ENCODE peak calls at places on chromosomes 13 and 19, in six cellular contexts. A is neural progenitor cell; H is cardiac muscle cell; Z is CD8-positive, alpha-beta T cell; U is astrocyte; G is psoas muscle. N is an unnamed sample. For H3K4me1, the result is how much of the 10 kb centered on the place peaks cover.

GRCh38 chr13:93736909-93737308 is 510.3 kb downstream of the GPC6 start:
- DNase-seq in A (no peak), H (no peak), Z (no peak), U (no peak), G (no peak), N (no peak)

GRCh38 chr13:83515267-83515666 is 367.0 kb downstream of the SLITRK1 start:
- DNase-seq in A (no peak), H (peak), Z (no peak), U (peak), G (no peak), N (no peak)

GRCh38 chr13:90454002-90454636 is 893.4 kb upstream of the MIR17HG start:
- DNase-seq in A (no peak), H (no peak), Z (no peak), U (no peak), G (no peak), N (no peak)

GRCh38 chr13:27110056-27110746 is 61.4 kb downstream of the USP12 start:
- DNase-seq in A (no peak), H (no peak), Z (no peak), U (no peak), G (no peak), N (no peak)

GRCh38 chr19:32830231-32831014 is 39.1 kb downstream of the SLC7A9 start:
- DNase-seq in A (no peak), H (peak), Z (no peak), U (peak), G (no peak), N (no peak)

GRCh38 chr13:43776680-43777079 is 10.1 kb downstream of the ENOX1 start:
- DNase-seq in A (peak), H (peak), Z (no peak), U (no peak), G (no peak), N (no peak)

GRCh38 chr19:39483141-39483540 is 2.5 kb downstream of the TIMM50 start:
- DNase-seq in A (no peak), H (no peak), Z (no peak), U (no peak), G (no peak), N (no peak)

GRCh38 chr13:22103628-22104027 is 432.8 kb downstream of the FGF9 start:
- DNase-seq in A (no peak), H (no peak), Z (no peak), U (no peak), G (no peak), N (no peak)

GRCh38 chr19:34253711-34254551 is 423 bp upstream of the GARRE1 start:
- DNase-seq in A (peak), H (no peak), Z (peak), U (no peak), G (peak), N (peak)

GRCh38 chr13:48110930-48111721 is 16.2 kb upstream of the MED4 start:
- DNase-seq in A (no peak), H (peak), Z (no peak), U (peak), G (no peak), N (no peak)

GRCh38 chr13:48236528-48237353 is 3.7 kb downstream of the ITM2B start:
- DNase-seq in A (no peak), H (peak), Z (no peak), U (no peak), G (no peak), N (no peak)

GRCh38 chr13:113585828-113586355 is 1.3 kb downstream of the TFDP1 start:
- DNase-seq in A (no peak), H (no peak), Z (peak), U (no peak), G (no peak), N (no peak)

GRCh38 chr13:44274838-44275237 is 98.8 kb upstream of the SERP2 start:
- DNase-seq in A (no peak), H (no peak), Z (peak), U (no peak), G (no peak), N (no peak)

GRCh38 chr13:113958373-113958772 is 15.5 kb downstream of the C13orf46 start:
- DNase-seq in A (no peak), H (no peak), Z (no peak), U (no peak), G (no peak), N (peak)

GRCh38 chr13:96650301-96650886 is 343.9 kb downstream of the OXGR1 start:
- DNase-seq in A (no peak), H (peak), Z (no peak), U (peak), G (no peak), N (no peak)

GRCh38 chr19:46537136-46538097 is 41.8 kb upstream of the PNMA8B start:
- DNase-seq in A (peak), H (peak), Z (peak), U (no peak), G (peak), N (peak)

GRCh38 chr19:30854207-30854606 is 482.0 kb downstream of the ZNF536 start:
- DNase-seq in A (no peak), H (no peak), Z (no peak), U (no peak), G (no peak), N (no peak)

GRCh38 chr13:44259045-44260042 is 114.3 kb upstream of the SERP2 start:
- DNase-seq in A (no peak), H (peak), Z (no peak), U (peak), G (peak), N (no peak)

GRCh38 chr13:83824561-83824960 is 57.7 kb downstream of the SLITRK1 start:
- DNase-seq in A (no peak), H (no peak), Z (no peak), U (no peak), G (no peak), N (no peak)

GRCh38 chr13:21670883-21671792 is at the start of gene FGF9:
- DNase-seq in A (peak), H (peak), Z (peak), U (peak), G (peak), N (peak)

GRCh38 chr13:109874444-109874920 is 88.1 kb upstream of the IRS2 start:
- DNase-seq in A (no peak), H (no peak), Z (no peak), U (no peak), G (no peak), N (no peak)

GRCh38 chr13:102659168-102659713 is 35.6 kb downstream of the METTL21C start:
- DNase-seq in A (no peak), H (no peak), Z (no peak), U (no peak), G (no peak), N (no peak)

GRCh38 chr19:17829855-17830566 is 8.7 kb upstream of the INSL3 start:
- DNase-seq in A (peak), H (peak), Z (no peak), U (peak), G (no peak), N (peak)

GRCh38 chr19:18496167-18496979 is 25.5 kb downstream of the ELL start:
- DNase-seq in A (no peak), H (peak), Z (peak), U (peak), G (no peak), N (peak)

GRCh38 chr13:113758651-113759524 is at the start of gene TMEM255B:
- DNase-seq in A (peak), H (peak), Z (peak), U (peak), G (peak), N (peak)

GRCh38 chr19:1822210-1822609 is 10.1 kb upstream of the ATP8B3 start:
- DNase-seq in A (no peak), H (no peak), Z (no peak), U (no peak), G (no peak), N (no peak)

GRCh38 chr19:49988433-49988832 is 27.5 kb upstream of the SIGLEC11 start:
- DNase-seq in A (no peak), H (no peak), Z (no peak), U (peak), G (no peak), N (no peak)

GRCh38 chr19:11279505-11280236 is 16.3 kb upstream of the TSPAN16 start:
- DNase-seq in A (no peak), H (no peak), Z (peak), U (no peak), G (no peak), N (no peak)

GRCh38 chr19:32814046-32814445 is 55.5 kb downstream of the SLC7A9 start:
- DNase-seq in A (no peak), H (no peak), Z (no peak), U (no peak), G (no peak), N (no peak)

GRCh38 chr13:105774739-105775460 is 760.6 kb downstream of the EFNB2 start:
- DNase-seq in A (peak), H (no peak), Z (no peak), U (peak), G (no peak), N (no peak)

GRCh38 chr13:38624822-38625221 is 62.1 kb upstream of the FREM2 start:
- DNase-seq in A (no peak), H (no peak), Z (no peak), U (no peak), G (no peak), N (no peak)

GRCh38 chr13:42221321-42221720 is 50.6 kb upstream of the AKAP11 start:
- DNase-seq in A (no peak), H (peak), Z (no peak), U (no peak), G (no peak), N (no peak)

GRCh38 chr13:61113140-61113658 is 302.4 kb downstream of the PCDH20 start:
- DNase-seq in A (no peak), H (no peak), Z (no peak), U (no peak), G (no peak), N (no peak)

GRCh38 chr19:3618144-3618810 is 8.3 kb downstream of the CACTIN start:
- DNase-seq in A (peak), H (peak), Z (peak), U (no peak), G (peak), N (peak)

GRCh38 chr19:7840629-7841028 is 10.6 kb downstream of the EVI5L start:
- DNase-seq in A (no peak), H (no peak), Z (no peak), U (no peak), G (no peak), N (no peak)

GRCh38 chr19:31543456-31543855 is 194.2 kb upstream of the TSHZ3 start:
- DNase-seq in A (no peak), H (no peak), Z (no peak), U (no peak), G (no peak), N (no peak)

GRCh38 chr19:16200038-16200775 is 2.5 kb downstream of the AP1M1 start:
- DNase-seq in A (no peak), H (peak), Z (no peak), U (no peak), G (peak), N (no peak)
- TF ChIP-seq CTCF in A (no peak), H (peak), Z (no peak), U (no peak), G (no peak), N (no peak)

GRCh38 chr13:78606471-78607408 is 3.4 kb upstream of the POU4F1 start:
- DNase-seq in A (peak), H (no peak), Z (no peak), U (no peak), G (no peak), N (no peak)

GRCh38 chr13:78607409-78608253 is 4.3 kb upstream of the POU4F1 start:
- DNase-seq in A (peak), H (no peak), Z (no peak), U (no peak), G (no peak), N (peak)

GRCh38 chr13:78608705-78609463 is 5.5 kb upstream of the POU4F1 start:
- DNase-seq in A (peak), H (no peak), Z (no peak), U (no peak), G (no peak), N (peak)

GRCh38 chr13:78609464-78610205 is 6.3 kb upstream of the POU4F1 start:
- DNase-seq in A (peak), H (no peak), Z (no peak), U (no peak), G (peak), N (peak)

GRCh38 chr13:78608254-78608704 is 4.9 kb upstream of the POU4F1 start:
- DNase-seq in A (peak), H (no peak), Z (no peak), U (no peak), G (no peak), N (no peak)
- H3K4me3 ChIP-seq in A (peak), H (peak), Z (no peak), U (peak), G (peak), N (peak)

GRCh38 chr13:33743438-33744368 is 74.2 kb upstream of the RFC3 start:
- DNase-seq in A (no peak), H (peak), Z (no peak), U (no peak), G (no peak), N (no peak)

GRCh38 chr13:33740134-33740538 is 77.8 kb upstream of the RFC3 start:
- DNase-seq in A (no peak), H (peak), Z (no peak), U (peak), G (no peak), N (no peak)

GRCh38 chr13:33742321-33742720 is 75.6 kb upstream of the RFC3 start:
- DNase-seq in A (no peak), H (no peak), Z (no peak), U (no peak), G (no peak), N (no peak)

GRCh38 chr13:33735276-33735675 is 82.7 kb upstream of the RFC3 start:
- DNase-seq in A (no peak), H (no peak), Z (no peak), U (no peak), G (no peak), N (no peak)

DNA sequence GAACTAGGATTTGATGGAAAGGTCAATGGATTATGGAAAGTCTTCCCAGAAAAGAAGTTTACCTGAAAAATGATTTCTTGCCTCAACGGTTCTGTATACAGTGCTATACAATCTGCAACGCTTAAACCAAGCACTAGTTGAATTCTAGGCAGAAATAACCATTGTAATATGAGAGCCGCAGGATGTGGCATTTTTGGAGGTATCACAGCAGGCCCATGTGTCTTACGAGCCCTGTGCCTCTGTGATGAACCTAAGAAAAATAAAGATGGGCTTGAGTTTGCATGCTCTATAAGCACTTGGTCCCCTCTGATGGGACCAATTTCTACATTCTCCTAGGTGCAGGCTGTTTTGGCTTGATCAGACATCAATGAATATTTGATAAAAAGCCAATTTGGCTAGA is 78.7 kb upstream of the RFC3 start:
- DNase-seq in A (no peak), H (no peak), Z (no peak), U (no peak), G (no peak), N (no peak)
- H3K4me1 ChIP-seq in A (under half), H (under half), Z (under half), U (under half), G (under half), N (under half)

DNA sequence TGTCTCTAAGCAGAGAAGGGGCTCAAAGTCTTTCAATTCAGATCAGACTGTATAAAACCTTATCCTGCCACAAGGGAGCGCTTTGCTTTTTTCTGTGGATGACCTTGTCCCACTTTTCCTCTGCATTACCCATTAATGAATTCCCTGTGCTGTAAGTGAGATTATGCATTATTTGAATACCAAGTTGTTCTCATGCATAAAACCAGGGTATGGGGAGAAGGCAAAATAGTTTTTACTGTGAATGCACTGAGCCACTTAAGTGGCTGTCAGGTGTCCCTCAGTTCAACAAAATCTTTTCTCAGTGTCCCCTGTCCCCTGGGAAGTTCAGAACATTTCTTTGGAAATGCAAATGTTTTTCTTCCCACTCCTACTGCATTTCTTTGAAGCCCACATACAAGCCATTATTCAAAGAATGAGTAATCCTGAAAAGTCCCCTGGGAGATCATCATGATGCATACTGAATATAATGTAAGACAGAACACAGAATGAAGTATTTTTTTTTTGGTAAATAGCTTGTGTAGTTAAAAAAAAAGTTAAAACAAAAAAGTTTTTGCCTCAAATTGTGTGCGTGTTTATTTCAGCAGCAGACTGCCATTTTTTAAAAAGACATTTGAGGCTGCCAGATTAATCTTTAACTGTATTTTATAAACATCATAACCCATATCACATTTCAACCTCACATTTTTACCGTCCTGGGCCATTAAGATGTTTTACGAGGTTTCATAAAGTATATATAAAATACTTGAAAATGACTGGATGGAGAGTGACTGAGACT is 506.7 kb upstream of the PCDH9 start:
- DNase-seq in A (peak), H (peak), Z (no peak), U (peak), G (no peak), N (no peak)
- TF ChIP-seq CTCF in A (peak), H (no peak), Z (no peak), U (peak), G (no peak), N (no peak)

GRCh38 chr19:37511821-37512220 is 5.1 kb downstream of the ZNF793 start:
- DNase-seq in A (no peak), H (no peak), Z (no peak), U (no peak), G (no peak), N (no peak)

GRCh38 chr19:37506387-37507166 is at the start of gene ZNF793:
- DNase-seq in A (peak), H (peak), Z (peak), U (peak), G (peak), N (peak)

GRCh38 chr19:37505958-37506386 is 767 bp upstream of the ZNF793 start:
- DNase-seq in A (no peak), H (no peak), Z (no peak), U (no peak), G (no peak), N (no peak)

GRCh38 chr19:37511186-37511585 is 4.4 kb downstream of the ZNF793 start:
- DNase-seq in A (no peak), H (no peak), Z (no peak), U (no peak), G (no peak), N (no peak)

GRCh38 chr19:37507167-37507464 is 377 bp downstream of the ZNF793 start:
- DNase-seq in A (no peak), H (no peak), Z (no peak), U (no peak), G (no peak), N (no peak)
- H3K4me3 ChIP-seq in A (peak), H (peak), Z (peak), U (peak), G (peak), N (peak)

DNA sequence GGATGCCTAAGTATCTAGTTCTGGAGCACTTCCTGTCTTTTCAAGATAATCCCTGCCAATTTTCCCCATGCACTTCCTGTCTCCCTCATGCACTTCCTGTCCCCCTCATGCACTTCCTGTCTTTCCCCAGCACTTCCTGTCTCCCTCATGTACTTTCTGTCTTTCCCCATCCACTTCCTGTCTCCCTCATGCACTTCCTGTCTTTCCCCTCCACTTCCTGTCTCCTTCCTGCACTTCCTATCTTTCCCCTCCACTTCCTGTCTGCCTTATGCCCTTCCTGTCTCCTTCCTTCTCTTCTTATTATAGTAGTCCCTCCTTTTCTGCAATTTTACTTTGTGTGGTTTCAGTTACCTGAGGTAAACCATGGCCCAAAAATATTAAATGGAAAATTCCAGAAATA is 3.0 kb upstream of the TNNT1 start:
- DNase-seq in A (no peak), H (no peak), Z (no peak), U (no peak), G (no peak), N (no peak)
- H3K4me1 ChIP-seq in A (under half), H (under half), Z (under half), U (under half), G (under half), N (under half)

GRCh38 chr13:33789067-33789606 is 28.8 kb upstream of the RFC3 start:
- DNase-seq in A (no peak), H (no peak), Z (no peak), U (no peak), G (no peak), N (no peak)
- TF ChIP-seq CTCF in A (no peak), H (no peak), Z (no peak), U (no peak), G (no peak), N (no peak)

GRCh38 chr13:99558570-99559180 is 57.4 kb downstream of the TM9SF2 start:
- DNase-seq in A (no peak), H (no peak), Z (no peak), U (peak), G (no peak), N (no peak)

GRCh38 chr13:99553033-99553432 is 51.8 kb downstream of the TM9SF2 start:
- DNase-seq in A (no peak), H (no peak), Z (no peak), U (no peak), G (no peak), N (no peak)

GRCh38 chr13:99556867-99557443 is 55.7 kb downstream of the TM9SF2 start:
- DNase-seq in A (no peak), H (no peak), Z (no peak), U (no peak), G (no peak), N (no peak)

GRCh38 chr13:99559560-99559959 is 58.3 kb downstream of the TM9SF2 start:
- DNase-seq in A (no peak), H (no peak), Z (no peak), U (no peak), G (no peak), N (no peak)

GRCh38 chr13:99555149-99555548 is 53.9 kb downstream of the TM9SF2 start:
- DNase-seq in A (no peak), H (no peak), Z (no peak), U (no peak), G (no peak), N (no peak)
- H3K4me3 ChIP-seq in A (no peak), H (no peak), Z (no peak), U (no peak), G (no peak), N (no peak)

GRCh38 chr19:54352546-54352945 is 12.2 kb downstream of the LAIR1 start:
- DNase-seq in A (no peak), H (no peak), Z (no peak), U (no peak), G (no peak), N (no peak)
- H3K4me1 ChIP-seq in A (under half), H (under half), Z (under half), U (under half), G (under half), N (under half)